ENCODE peak calls at places on chromosome 2, in seven cellular contexts. C, R, Z, O, V, M and G are unnamed samples.

GRCh38 chr2:237687666-237688065 is 60.3 kb downstream of the LRRFIP1 start:
- DNase-seq in C (no peak), R (peak), Z (peak), O (peak), V (peak), M (no peak), G (peak)

GRCh38 chr2:28649481-28650260 is 102.0 kb upstream of the PPP1CB start:
- DNase-seq in C (no peak), R (no peak), Z (no peak), O (no peak), V (peak), M (no peak), G (no peak)

GRCh38 chr2:151999058-151999457 is 99.8 kb downstream of the CACNB4 start:
- DNase-seq in C (peak), R (peak), Z (peak), O (peak), V (peak), M (peak), G (peak)

GRCh38 chr2:16608661-16609643 is 56.7 kb downstream of the CYRIA start:
- DNase-seq in C (peak), R (peak), Z (peak), O (peak), V (peak), M (peak), G (peak)

GRCh38 chr2:25377822-25378421 is 36.2 kb upstream of the DNMT3A start:
- DNase-seq in C (no peak), R (no peak), Z (no peak), O (no peak), V (no peak), M (no peak), G (no peak)

GRCh38 chr2:149089068-149089467 is 50.6 kb downstream of the LYPD6B start:
- DNase-seq in C (no peak), R (no peak), Z (no peak), O (no peak), V (peak), M (no peak), G (no peak)

GRCh38 chr2:131105950-131106801 is 1.0 kb downstream of the PLEKHB2 start:
- DNase-seq in C (peak), R (no peak), Z (peak), O (peak), V (peak), M (peak), G (peak)

GRCh38 chr2:119473621-119474370 is 42.1 kb downstream of the TMEM37 start:
- DNase-seq in C (no peak), R (no peak), Z (no peak), O (no peak), V (no peak), M (no peak), G (peak)

GRCh38 chr2:212357606-212358005 is 181.0 kb downstream of the ERBB4 start:
- DNase-seq in C (no peak), R (no peak), Z (no peak), O (no peak), V (no peak), M (no peak), G (no peak)

GRCh38 chr2:99242151-99242550 is 13.3 kb downstream of the LYG2 start:
- DNase-seq in C (no peak), R (no peak), Z (no peak), O (no peak), V (no peak), M (no peak), G (no peak)